ENCODE peak calls at places on chromosomes 7 and 10, in seven cellular contexts. U is esophagus squamous epithelium; P is activated T-cell treated with anti-CD3 and anti-CD28 coated beads, Interleukin-2, amount 50 U/mL, for 1 hour; I is fibroblast of lung; Z is hepatocyte; L is MM.1S; M is tibial nerve. Y is an unnamed sample.

GRCh38 chr7:127943541-127944521 is 87.4 kb downstream of the LRRC4 start:
- DNase-seq in U (no peak), Z (peak; percentile 61), P (no peak), I (peak; percentile 64), L (no peak), M (no peak), Y (no peak)

GRCh38 chr7:157488326-157488725 is 151.5 kb downstream of the DNAJB6 start:
- DNase-seq in I (no peak), P (no peak), Z (no peak), U (no peak), L (no peak), M (no peak), Y (peak; percentile 27)

GRCh38 chr7:74006451-74007259 is 21.3 kb upstream of the ELN start:
- DNase-seq in I (no peak), L (no peak), U (no peak), M (no peak), P (no peak), Z (peak; percentile 49), Y (no peak)

GRCh38 chr10:78613132-78613531 is 455.6 kb upstream of the ZMIZ1 start:
- DNase-seq in I (no peak), U (no peak), M (no peak), P (no peak), Z (no peak), L (no peak), Y (no peak)

GRCh38 chr10:29140991-29141390 is 147.9 kb upstream of the LYZL1 start:
- DNase-seq in Z (no peak), M (no peak), L (no peak), I (peak; percentile 81), P (no peak), U (no peak), Y (peak; percentile 66)

GRCh38 chr10:15334650-15335323 is 36.3 kb downstream of the FAM171A1 start:
- DNase-seq in M (no peak), I (peak; percentile 40), U (no peak), P (no peak), L (no peak), Z (no peak), Y (no peak)

GRCh38 chr10:132834891-132835847 is 49.2 kb upstream of the NKX6-2 start:
- DNase-seq in I (no peak), U (no peak), P (no peak), M (no peak), Z (no peak), L (no peak), Y (peak; percentile 43)

GRCh38 chr7:29764227-29764626 is 42.1 kb upstream of the WIPF3 start:
- DNase-seq in Z (no peak), I (no peak), P (no peak), L (no peak), M (no peak), U (no peak), Y (no peak)

GRCh38 chr10:129546106-129546505 is 79.1 kb downstream of the MGMT start:
- DNase-seq in I (no peak), Z (no peak), U (no peak), M (no peak), L (no peak), P (no peak), Y (peak; percentile 52)

GRCh38 chr10:84244651-84245270 is at the start of gene RGR:
- DNase-seq in I (no peak), L (no peak), U (no peak), P (no peak), Z (no peak), M (peak; percentile 26), Y (peak; percentile 74)

GRCh38 chr7:11548532-11548931 is 283.5 kb downstream of the THSD7A start:
- DNase-seq in P (no peak), Z (no peak), M (no peak), U (no peak), I (peak; percentile 71), L (no peak), Y (no peak)

GRCh38 chr7:66263936-66264335 is 58.8 kb downstream of the TPST1 start:
- DNase-seq in M (no peak), U (no peak), P (no peak), L (no peak), I (no peak), Z (no peak), Y (no peak)

GRCh38 chr10:112970036-112970435 is 20.0 kb downstream of the TCF7L2 start:
- DNase-seq in L (no peak), I (no peak), M (no peak), U (no peak), Z (no peak), P (no peak), Y (no peak)

GRCh38 chr7:543790-544527 is 24.3 kb upstream of the PDGFA start:
- DNase-seq in P (no peak), Z (no peak), L (no peak), M (no peak), U (no peak), I (no peak), Y (no peak)

GRCh38 chr10:54985732-54986131 is 184.7 kb upstream of the PCDH15 start:
- DNase-seq in I (peak; percentile 29), Z (peak; percentile 43), U (no peak), P (no peak), L (peak; percentile 67), M (no peak), Y (no peak)

GRCh38 chr10:112052176-112052575 is 131.4 kb downstream of the GPAM start:
- DNase-seq in Z (no peak), I (no peak), M (no peak), L (no peak), U (no peak), P (no peak), Y (peak; percentile 95)

GRCh38 chr10:6491841-6492609 is 88.1 kb downstream of the PRKCQ start:
- DNase-seq in L (no peak), P (no peak), Z (no peak), I (no peak), U (no peak), M (no peak), Y (no peak)

GRCh38 chr7:29287366-29287765 is 92.8 kb downstream of the CHN2 start:
- DNase-seq in Z (no peak), I (peak; percentile 91), L (no peak), P (no peak), U (no peak), M (no peak), Y (no peak)

GRCh38 chr7:46948776-46949175 is 633.1 kb downstream of the TNS3 start:
- DNase-seq in I (no peak), L (no peak), Z (no peak), P (no peak), M (no peak), U (no peak), Y (no peak)

GRCh38 chr7:128932862-128933821 is 4.6 kb upstream of the IRF5 start:
- DNase-seq in U (no peak), P (no peak), I (no peak), Z (no peak), L (peak; percentile 97), M (no peak), Y (peak; percentile 50)